ENCODE peak calls at places on chromosomes 3 and 15, in four cellular contexts. N is K562, L is HCT116, O is WTC11. V is an unnamed sample.

GRCh38 chr3:52001443-52001974 is 5.8 kb upstream of the RPL29 start:
- DNase-seq in N (peak; percentile 83), L (peak; percentile 59), O (peak; percentile 97), V (peak; percentile 92)

GRCh38 chr3:186502138-186502941 is 41.8 kb downstream of the CRYGS start:
- DNase-seq in N (no peak), L (no peak), O (no peak), V (no peak)

GRCh38 chr3:3798641-3799113 is 554 bp upstream of the LRRN1 start:
- DNase-seq in N (no peak), L (no peak), O (peak; percentile 67), V (peak; percentile 66)

GRCh38 chr3:83011471-83011870 is 1250.0 kb upstream of the GBE1 start:
- DNase-seq in N (no peak), L (no peak), O (no peak), V (no peak)

GRCh38 chr3:30894521-30895289 is at the start of gene GADL1:
- DNase-seq in N (peak; percentile 1), L (no peak), O (peak; percentile 68), V (peak; percentile 73)

GRCh38 chr3:126996905-126997304 is 14.0 kb downstream of the PLXNA1 start:
- DNase-seq in N (no peak), L (no peak), O (no peak), V (no peak)

GRCh38 chr15:59224474-59224873 is 17.8 kb downstream of the LDHAL6B start:
- DNase-seq in N (no peak), L (no peak), O (no peak), V (no peak)

GRCh38 chr3:123348-123747 is 73.2 kb upstream of the CHL1 start:
- DNase-seq in N (no peak), L (no peak), O (no peak), V (no peak)

GRCh38 chr15:71800835-71801745 is 9.3 kb upstream of the NR2E3 start:
- DNase-seq in N (peak; percentile 57), L (peak; percentile 56), O (peak; percentile 46), V (peak; percentile 72)

GRCh38 chr15:39102431-39102830 is 478.4 kb upstream of the THBS1 start:
- DNase-seq in N (no peak), L (no peak), O (no peak), V (no peak)

GRCh38 chr3:29144807-29145206 is 136.1 kb upstream of the RBMS3 start:
- DNase-seq in N (no peak), L (no peak), O (no peak), V (peak; percentile 55)

GRCh38 chr3:61927332-61927731 is 366.0 kb downstream of the PTPRG start:
- DNase-seq in N (no peak), L (no peak), O (no peak), V (peak; percentile 65)

GRCh38 chr3:127687228-127687737 is 14.5 kb downstream of the ABTB1 start:
- DNase-seq in N (no peak), L (no peak), O (no peak), V (no peak)

GRCh38 chr3:122615303-122615702 is 37.9 kb downstream of the PARP15 start:
- DNase-seq in N (no peak), L (no peak), O (no peak), V (no peak)

GRCh38 chr3:177358968-177359600 is 161.8 kb upstream of the TBL1XR1 start:
- DNase-seq in N (peak; percentile 62), L (peak; percentile 44), O (peak; percentile 72), V (peak; percentile 47)

GRCh38 chr15:46166750-46167149 is 531.9 kb downstream of the SQOR start:
- DNase-seq in N (no peak), L (no peak), O (no peak), V (no peak)

GRCh38 chr3:176562381-176562780 is 634.9 kb downstream of the TBL1XR1 start:
- DNase-seq in N (no peak), L (no peak), O (no peak), V (no peak)

GRCh38 chr15:60021589-60022378 is 17.7 kb downstream of the FOXB1 start:
- DNase-seq in N (no peak), L (no peak), O (no peak), V (no peak)

GRCh38 chr3:58963928-58964497 is 85.8 kb downstream of the CFAP20DC start:
- DNase-seq in N (peak; percentile 23), L (no peak), O (no peak), V (no peak)

GRCh38 chr3:108518895-108519294 is 8.5 kb upstream of the MYH15 start:
- DNase-seq in N (no peak), L (no peak), O (no peak), V (no peak)

GRCh38 chr3:114449271-114450007 is 155.6 kb downstream of the TIGIT start:
- DNase-seq in N (no peak), L (no peak), O (no peak), V (no peak)

GRCh38 chr3:151345854-151346253 is 16.5 kb upstream of the P2RY13 start:
- DNase-seq in N (no peak), L (no peak), O (no peak), V (no peak)

GRCh38 chr3:142315083-142315482 is 89.7 kb upstream of the GK5 start:
- DNase-seq in N (peak; percentile 15), L (no peak), O (no peak), V (no peak)

GRCh38 chr3:114223146-114223545 is 14.2 kb downstream of the ZNF80 start:
- DNase-seq in N (no peak), L (no peak), O (no peak), V (no peak)

GRCh38 chr3:102195198-102195948 is 239.4 kb upstream of the ZPLD1 start:
- DNase-seq in N (no peak), L (no peak), O (no peak), V (no peak)

DNA sequence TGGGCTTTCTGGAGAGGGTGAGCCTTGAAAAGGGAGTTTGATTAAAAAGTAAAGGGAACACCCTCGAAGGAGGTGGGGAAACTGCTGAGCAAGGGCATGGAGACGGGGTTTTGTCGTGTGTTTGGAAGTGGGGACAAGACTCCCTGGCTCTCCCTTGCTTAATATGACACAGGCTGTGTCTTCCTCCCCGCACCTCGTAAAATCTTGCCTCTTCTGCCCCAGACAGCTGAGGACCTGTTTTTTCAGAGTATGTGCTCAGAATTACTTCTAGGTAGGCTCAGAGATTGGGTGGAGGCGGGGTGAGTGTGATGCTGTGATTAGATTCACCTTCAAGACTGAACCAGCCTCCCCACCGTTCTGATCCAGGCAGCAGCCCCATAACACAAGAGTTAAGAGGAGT is 244.4 kb upstream of the TLE3 start:
- DNase-seq in N (no peak), L (no peak), O (no peak), V (no peak)
- TF ChIP-seq MAX in N (no peak), L (no peak), O (no peak), V (no peak)

GRCh38 chr15:92902723-92903587 is 2.8 kb downstream of the CHD2 start:
- DNase-seq in N (no peak), L (no peak), O (no peak), V (no peak)
- TF ChIP-seq MAX in N (no peak), L (no peak), O (no peak), V (no peak)

GRCh38 chr3:64588381-64588780 is 99.4 kb downstream of the ADAMTS9 start:
- DNase-seq in N (no peak), L (no peak), O (no peak), V (no peak)

GRCh38 chr3:64593350-64593749 is 94.5 kb downstream of the ADAMTS9 start:
- DNase-seq in N (no peak), L (no peak), O (no peak), V (no peak)

GRCh38 chr3:64594129-64594528 is 93.7 kb downstream of the ADAMTS9 start:
- DNase-seq in N (no peak), L (no peak), O (no peak), V (no peak)

GRCh38 chr3:64595253-64595694 is 92.5 kb downstream of the ADAMTS9 start:
- DNase-seq in N (no peak), L (no peak), O (no peak), V (no peak)

DNA sequence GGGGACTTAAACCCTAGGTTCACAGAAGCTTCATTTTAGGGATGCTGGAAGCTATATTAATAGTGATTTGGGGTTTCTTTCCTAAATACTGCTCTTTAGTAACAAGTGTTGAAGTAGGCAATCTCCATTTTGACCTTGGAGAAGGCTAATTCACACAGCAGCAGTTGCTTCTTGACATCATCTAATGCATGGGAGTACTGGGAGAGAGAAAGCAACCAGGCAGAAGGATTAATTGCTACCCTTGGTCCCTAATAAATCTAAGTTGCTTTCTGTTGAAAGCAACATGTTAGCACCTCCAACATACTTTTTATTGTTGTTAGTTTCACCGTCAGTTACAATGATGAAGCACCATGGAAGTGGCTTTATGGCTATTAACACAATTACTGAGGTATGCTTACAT is 96.2 kb downstream of the ADAMTS9 start:
- DNase-seq in N (no peak), L (no peak), O (no peak), V (no peak)
- TF ChIP-seq MAX in N (no peak), L (no peak), O (no peak), V (no peak)

GRCh38 chr15:61171190-61171589 is 57.9 kb downstream of the RORA start:
- DNase-seq in N (no peak), L (no peak), O (peak; percentile 41), V (no peak)
- TF ChIP-seq MAX in N (no peak), L (no peak), O (peak; percentile 23), V (no peak)

DNA sequence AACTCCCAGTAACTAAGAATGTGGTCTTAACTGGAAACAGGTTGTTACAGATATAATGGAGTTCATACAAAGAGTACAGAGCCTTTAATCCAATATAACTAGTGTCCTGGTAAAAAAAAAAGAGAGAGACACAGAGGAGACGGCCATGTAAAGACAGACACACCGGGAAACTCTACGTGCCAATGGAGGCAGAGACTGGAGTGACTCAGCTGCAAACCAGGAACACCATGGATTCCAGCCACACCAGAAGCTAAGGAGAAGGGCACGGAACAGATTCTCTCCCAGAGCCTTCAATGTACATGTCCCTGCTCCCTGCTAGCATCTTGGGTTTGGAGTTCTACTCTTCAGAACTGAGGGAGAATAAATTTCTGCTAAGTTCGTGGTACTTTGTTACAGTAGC is 4.5 kb downstream of the RNF168 start:
- DNase-seq in N (peak; percentile 40), L (no peak), O (no peak), V (no peak)
- TF ChIP-seq MAX in N (no peak), L (no peak), O (no peak), V (no peak)

V was measured in SK-N-SH.